ENCODE peak calls at places on chromosome 17, in five cellular contexts. H, Z, K, Q and P are unnamed samples.

GRCh38 chr17:80034977-80035686 is 540 bp downstream of the TBC1D16 start:
- DNase-seq in Q (no peak), Z (peak), K (peak), H (peak), P (no peak)

GRCh38 chr17:58210922-58211321 is 8.1 kb downstream of the MKS1 start:
- DNase-seq in K (no peak), Z (no peak), Q (no peak), H (no peak), P (no peak)

GRCh38 chr17:18920911-18921441 is 31.0 kb upstream of the SLC5A10 start:
- DNase-seq in Z (no peak), Q (no peak), H (peak), K (no peak), P (no peak)

GRCh38 chr17:74240637-74241036 is 27.3 kb downstream of the TTYH2 start:
- DNase-seq in Z (no peak), Q (no peak), K (no peak), H (no peak), P (no peak)

GRCh38 chr17:4559851-4560820 is at the start of gene GGT6:
- DNase-seq in Q (no peak), H (no peak), K (no peak), Z (no peak), P (no peak)

GRCh38 chr17:79217473-79218135 is 143.0 kb downstream of the ENGASE start:
- DNase-seq in H (no peak), Z (no peak), K (no peak), Q (no peak), P (no peak)

GRCh38 chr17:63399856-63400255 is 46.2 kb downstream of the CYB561 start:
- DNase-seq in K (no peak), H (no peak), Z (no peak), Q (no peak), P (no peak)

GRCh38 chr17:35407531-35407930 is 24.8 kb downstream of the SLFN12 start:
- DNase-seq in K (no peak), H (no peak), Z (no peak), Q (no peak), P (no peak)

GRCh38 chr17:17831208-17832039 is 5.4 kb downstream of the SREBF1 start:
- DNase-seq in H (no peak), Q (no peak), Z (no peak), K (no peak), P (no peak)

GRCh38 chr17:9009096-9009495 is 12.2 kb upstream of the NTN1 start:
- DNase-seq in Q (no peak), K (no peak), H (no peak), Z (no peak), P (no peak)

GRCh38 chr17:28188841-28189263 is 130.1 kb upstream of the TMEM97 start:
- DNase-seq in H (no peak), Q (no peak), Z (no peak), K (no peak), P (no peak)

GRCh38 chr17:30291571-30292489 is at the start of gene BLMH:
- DNase-seq in H (peak), K (peak), Q (peak), Z (peak), P (peak)

GRCh38 chr17:45307290-45308015 is 9.4 kb downstream of the MAP3K14 start:
- DNase-seq in H (peak), Q (no peak), Z (no peak), K (peak), P (peak)

GRCh38 chr17:6458416-6458950 is 14.2 kb downstream of the PIMREG start:
- DNase-seq in H (no peak), K (no peak), Z (no peak), Q (no peak), P (no peak)

GRCh38 chr17:81090361-81091133 is 55.6 kb downstream of the BAIAP2 start:
- DNase-seq in H (peak), Q (no peak), Z (peak), K (peak), P (no peak)

GRCh38 chr17:45291170-45291805 is 25.5 kb downstream of the MAP3K14 start:
- DNase-seq in Q (no peak), K (no peak), Z (no peak), H (no peak), P (no peak)

GRCh38 chr17:76831316-76831715 is 36.9 kb upstream of the MGAT5B start:
- DNase-seq in K (no peak), H (no peak), Z (no peak), Q (no peak), P (no peak)

GRCh38 chr17:60381958-60382357 is 10.0 kb downstream of the USP32 start:
- DNase-seq in Q (no peak), K (no peak), H (no peak), Z (no peak), P (no peak)

GRCh38 chr17:78179372-78179771 is 7.5 kb downstream of the TK1 start:
- DNase-seq in Z (no peak), Q (no peak), H (peak), K (no peak), P (no peak)

GRCh38 chr17:7881655-7882054 is 6.9 kb upstream of the CHD3 start:
- DNase-seq in H (no peak), Z (no peak), K (no peak), Q (no peak), P (no peak)

GRCh38 chr17:33204156-33204555 is 88.9 kb downstream of the ASIC2 start:
- DNase-seq in K (no peak), H (no peak), Z (no peak), Q (no peak), P (no peak)

GRCh38 chr17:57447357-57448019 is 191.2 kb downstream of the MSI2 start:
- DNase-seq in Q (no peak), H (no peak), Z (no peak), K (no peak), P (no peak)

GRCh38 chr17:62800580-62800979 is 7.5 kb downstream of the MARCHF10 start:
- DNase-seq in H (no peak), Q (no peak), K (no peak), Z (no peak), P (no peak)

GRCh38 chr17:27542841-27543463 is 86.7 kb downstream of the KSR1 start:
- DNase-seq in K (no peak), Q (no peak), H (no peak), Z (no peak), P (no peak)

GRCh38 chr17:70896843-70897242 is 727.5 kb downstream of the KCNJ2 start:
- DNase-seq in Q (no peak), H (peak), K (no peak), Z (no peak), P (no peak)

GRCh38 chr17:6752068-6752909 is 3.6 kb upstream of the XAF1 start:
- DNase-seq in H (peak), Z (no peak), K (no peak), Q (no peak), P (no peak)

GRCh38 chr17:37176683-37177082 is 199.1 kb upstream of the C17orf78 start:
- DNase-seq in Q (no peak), H (peak), Z (no peak), K (no peak), P (no peak)

GRCh38 chr17:81403671-81404534 is 8.6 kb downstream of the BAHCC1 start:
- DNase-seq in H (no peak), Q (no peak), Z (no peak), K (no peak), P (no peak)

GRCh38 chr17:59874366-59874765 is 18.4 kb downstream of the TUBD1 start:
- DNase-seq in H (no peak), K (no peak), Z (no peak), Q (no peak), P (no peak)

GRCh38 chr17:80480248-80480647 is 3.8 kb upstream of the NPTX1 start:
- DNase-seq in H (no peak), K (no peak), Q (no peak), Z (no peak), P (no peak)

GRCh38 chr17:59837362-59838195 is 55.2 kb downstream of the TUBD1 start:
- DNase-seq in K (peak), Q (peak), Z (no peak), H (peak), P (no peak)

GRCh38 chr17:8147805-8148404 is 4.3 kb downstream of the PER1 start:
- DNase-seq in H (no peak), K (no peak), Q (no peak), Z (no peak), P (no peak)

GRCh38 chr17:78242024-78242742 is 10.8 kb downstream of the TMEM235 start:
- DNase-seq in H (peak), Q (no peak), K (no peak), Z (no peak), P (no peak)